ENCODE peak calls at places on chromosome 7, in seven cellular contexts. A, O, G, B, L, Q and S are unnamed samples.

GRCh38 chr7:101784275-101785127 is 32.9 kb upstream of the CUX1 start:
- DNase-seq in G (no peak), O (no peak), B (no peak), A (no peak), L (no peak), Q (no peak), S (no peak)

GRCh38 chr7:4000139-4000538 is 682.0 kb upstream of the FOXK1 start:
- DNase-seq in G (no peak), L (no peak), O (peak), B (no peak), A (no peak), Q (no peak), S (no peak)

GRCh38 chr7:18666107-18666728 is 170.7 kb downstream of the HDAC9 start:
- DNase-seq in B (peak), Q (peak), A (peak), L (peak), G (peak), O (peak), S (peak)

GRCh38 chr7:43278088-43278644 is 165.7 kb downstream of the HECW1 start:
- DNase-seq in Q (no peak), A (no peak), G (no peak), L (no peak), O (no peak), B (no peak), S (no peak)

GRCh38 chr7:21345361-21345760 is 82.5 kb upstream of the SP4 start:
- DNase-seq in Q (no peak), A (no peak), B (no peak), L (no peak), G (no peak), O (no peak), S (no peak)

GRCh38 chr7:35816514-35816913 is 15.7 kb downstream of the SEPTIN7 start:
- DNase-seq in O (no peak), A (no peak), L (no peak), B (no peak), G (no peak), Q (no peak), S (peak)

GRCh38 chr7:50658696-50659095 is 93.5 kb upstream of the DDC start:
- DNase-seq in B (no peak), A (no peak), L (no peak), O (no peak), G (no peak), Q (no peak), S (peak)

GRCh38 chr7:66413379-66414114 is 208.4 kb downstream of the TPST1 start:
- DNase-seq in B (peak), Q (peak), G (peak), A (peak), L (peak), O (peak), S (peak)

GRCh38 chr7:47474937-47475879 is 106.7 kb downstream of the TNS3 start:
- DNase-seq in G (peak), O (peak), Q (no peak), A (no peak), L (peak), B (peak), S (peak)

GRCh38 chr7:1676550-1677071 is 6.5 kb downstream of the ELFN1 start:
- DNase-seq in G (no peak), B (no peak), L (no peak), A (no peak), Q (no peak), O (no peak), S (no peak)

GRCh38 chr7:50661345-50662058 is 96.3 kb upstream of the DDC start:
- DNase-seq in A (no peak), Q (no peak), L (no peak), G (no peak), O (no peak), B (no peak), S (no peak)

GRCh38 chr7:127782550-127783266 is 130.7 kb downstream of the SND1 start:
- DNase-seq in Q (no peak), O (no peak), A (no peak), L (peak), B (peak), G (peak), S (peak)

GRCh38 chr7:628826-629225 is 97.7 kb upstream of the DNAAF5 start:
- DNase-seq in A (no peak), B (no peak), O (no peak), L (no peak), Q (no peak), G (no peak), S (no peak)

GRCh38 chr7:26485421-26486019 is 193.9 kb downstream of the SNX10 start:
- DNase-seq in A (no peak), G (no peak), O (no peak), B (peak), L (no peak), Q (no peak), S (no peak)

GRCh38 chr7:112721395-112721794 is 68.8 kb downstream of the TMEM168 start:
- DNase-seq in L (no peak), G (no peak), O (no peak), A (no peak), Q (no peak), B (no peak), S (no peak)

GRCh38 chr7:132783824-132784223 is 207.6 kb upstream of the PLXNA4 start:
- DNase-seq in Q (peak), G (peak), A (no peak), O (no peak), B (peak), L (peak), S (peak)

GRCh38 chr7:142355328-142355727 is 97.5 kb upstream of the PRSS58 start:
- DNase-seq in A (no peak), B (no peak), G (peak), O (no peak), Q (no peak), L (no peak), S (peak)

GRCh38 chr7:37916673-37917660 is at the start of gene SFRP4:
- DNase-seq in Q (peak), A (peak), O (peak), L (peak), G (peak), B (peak), S (no peak)

GRCh38 chr7:29230871-29231345 is 36.3 kb downstream of the CHN2 start:
- DNase-seq in L (no peak), B (no peak), A (no peak), Q (no peak), G (no peak), O (no peak), S (peak)

GRCh38 chr7:66771795-66772194 is 31.3 kb downstream of the RABGEF1 start:
- DNase-seq in G (no peak), B (no peak), A (no peak), Q (no peak), L (no peak), O (no peak), S (no peak)

GRCh38 chr7:2735744-2736143 is 47.7 kb downstream of the AMZ1 start:
- DNase-seq in O (no peak), G (no peak), L (no peak), A (no peak), B (no peak), Q (no peak), S (no peak)

GRCh38 chr7:94393251-94393758 is 1.4 kb upstream of the COL1A2 start:
- DNase-seq in B (peak), A (peak), Q (peak), G (peak), L (peak), O (peak), S (no peak)

GRCh38 chr7:80774843-80775242 is 136.4 kb downstream of the CD36 start:
- DNase-seq in A (no peak), L (no peak), O (no peak), Q (no peak), G (no peak), B (no peak), S (no peak)
- H3K18ac ChIP-seq in A (no peak), L (no peak), O (no peak), Q (no peak), G (no peak), B (no peak), S (no peak)

GRCh38 chr7:70383369-70383768 is 748.6 kb upstream of the GALNT17 start:
- DNase-seq in L (no peak), B (no peak), Q (no peak), A (no peak), O (no peak), G (no peak), S (no peak)

GRCh38 chr7:70379210-70379609 is 752.7 kb upstream of the GALNT17 start:
- DNase-seq in B (no peak), A (no peak), L (no peak), G (no peak), O (no peak), Q (no peak), S (no peak)

GRCh38 chr7:70383947-70384475 is 747.9 kb upstream of the GALNT17 start:
- DNase-seq in A (no peak), O (no peak), G (no peak), L (no peak), B (no peak), Q (no peak), S (no peak)

GRCh38 chr7:70377957-70378356 is 754.0 kb upstream of the GALNT17 start:
- DNase-seq in O (no peak), Q (no peak), G (no peak), A (no peak), B (no peak), L (no peak), S (no peak)

GRCh38 chr7:70380315-70381027 is 751.5 kb upstream of the GALNT17 start:
- DNase-seq in A (no peak), L (no peak), B (no peak), O (no peak), G (no peak), Q (no peak), S (no peak)
- H3K4me2 ChIP-seq in A (no peak), L (no peak), B (no peak), O (no peak), G (no peak), Q (no peak), S (no peak)

DNA sequence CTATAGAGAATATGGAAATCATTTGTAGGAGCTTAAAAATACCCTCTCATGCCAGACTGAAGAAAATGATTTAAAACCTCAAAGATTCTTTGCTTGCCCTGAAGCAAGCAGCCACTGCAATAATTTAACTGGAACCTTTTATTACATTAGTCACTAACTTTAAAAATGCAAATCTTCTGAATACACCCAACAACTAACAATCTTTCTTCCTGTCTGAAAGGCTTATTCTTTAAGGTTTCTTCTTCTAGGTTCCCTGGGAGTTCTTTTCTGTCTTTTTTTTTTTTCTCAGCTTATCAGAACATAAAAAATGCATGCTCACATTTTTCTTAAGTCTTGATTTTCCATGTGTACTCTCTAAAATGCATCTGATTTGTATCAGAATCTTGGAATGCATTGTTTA is 238.4 kb upstream of the KMT2E start:
- DNase-seq in L (no peak), O (no peak), B (no peak), A (no peak), Q (no peak), G (no peak), S (no peak)
- H3K9ac ChIP-seq in L (no peak), O (no peak), B (no peak), A (no peak), Q (no peak), G (no peak), S (no peak)

DNA sequence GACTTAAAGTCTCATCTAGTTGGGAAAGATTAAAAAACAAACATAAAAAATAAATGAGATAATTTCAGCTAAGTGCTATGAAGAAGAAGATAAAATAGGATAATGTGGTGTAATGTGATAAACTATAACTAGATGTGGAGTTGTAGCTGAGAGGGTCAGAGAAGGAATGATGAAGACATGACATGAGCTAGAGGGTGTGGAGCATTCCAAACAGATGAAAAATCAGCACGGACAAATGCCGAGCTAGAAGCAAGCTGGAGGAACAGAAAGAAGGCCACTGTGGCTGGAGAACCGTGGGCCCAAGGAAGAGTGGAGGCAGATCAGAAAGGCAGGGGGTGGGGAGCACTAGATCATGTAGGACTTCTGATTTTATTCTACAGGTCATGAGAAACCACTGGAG is 70.6 kb downstream of the CDK6 start:
- DNase-seq in O (no peak), A (no peak), B (peak), G (peak), L (peak), Q (no peak), S (peak)
- H3K18ac ChIP-seq in O (peak), A (no peak), B (no peak), G (peak), L (no peak), Q (peak), S (no peak)

GRCh38 chr7:139360210-139360947 is 685 bp downstream of the LUC7L2 start:
- DNase-seq in Q (peak), O (peak), G (peak), A (peak), L (peak), B (peak), S (peak)

GRCh38 chr7:139361523-139361922 is 1.8 kb downstream of the LUC7L2 start:
- DNase-seq in O (no peak), A (no peak), G (no peak), Q (no peak), L (peak), B (no peak), S (no peak)

GRCh38 chr7:139360948-139361307 is 1.2 kb downstream of the LUC7L2 start:
- DNase-seq in A (no peak), L (no peak), G (no peak), Q (no peak), O (no peak), B (no peak), S (no peak)

GRCh38 chr7:139359366-139360209 is at the start of gene LUC7L2:
- DNase-seq in G (peak), B (peak), A (peak), O (peak), Q (peak), L (peak), S (peak)

GRCh38 chr7:139358541-139359365 is 941 bp upstream of the LUC7L2 start:
- DNase-seq in L (peak), A (no peak), Q (no peak), G (peak), O (no peak), B (peak), S (peak)
- H3K4me2 ChIP-seq in L (peak), A (peak), Q (peak), G (peak), O (peak), B (peak), S (peak)

GRCh38 chr7:129968592-129969383 is 16.0 kb upstream of the UBE2H start:
- DNase-seq in Q (no peak), A (no peak), G (no peak), L (no peak), O (no peak), B (no peak), S (no peak)
- H3K9ac ChIP-seq in Q (no peak), A (no peak), G (no peak), L (no peak), O (no peak), B (no peak), S (no peak)

GRCh38 chr7:115217373-115217772 is 295.5 kb downstream of the MDFIC start:
- DNase-seq in L (no peak), A (no peak), Q (no peak), O (no peak), B (no peak), G (no peak), S (no peak)
- H3K18ac ChIP-seq in L (no peak), A (no peak), Q (no peak), O (no peak), B (no peak), G (no peak), S (no peak)

GRCh38 chr7:41685684-41686083 is 17.2 kb downstream of the INHBA start:
- DNase-seq in G (peak), B (peak), A (no peak), Q (no peak), O (no peak), L (no peak), S (no peak)
- H3K4me2 ChIP-seq in G (no peak), B (no peak), A (no peak), Q (no peak), O (no peak), L (no peak), S (no peak)

GRCh38 chr7:144836545-144836842 is 641 bp upstream of the TPK1 start:
- DNase-seq in O (no peak), L (no peak), A (no peak), Q (no peak), G (no peak), B (no peak), S (no peak)
- H3K9ac ChIP-seq in O (no peak), L (no peak), A (no peak), Q (no peak), G (no peak), B (no peak), S (no peak)